ENCODE peak calls at places on chromosomes 6 and 20, in seven cellular contexts. One of them, this sample, is unnamed. For H3K4me1, the result is how much of the 10 kb centered on the place peaks cover.

GRCh38 chr20:11719153-11719552 is 198.5 kb upstream of the BTBD3 start:
- DNase-seq in aorta: no peak
- DNase-seq in psoas muscle: no peak
- DNase-seq in PC-3: no peak
- DNase-seq in mesenchymal stem cell: no peak
- DNase-seq in IMR-90: no peak
- DNase-seq in stomach: no peak
- DNase-seq in this sample: no peak

GRCh38 chr20:63955281-63955845 is 853 bp downstream of the UCKL1 start:
- DNase-seq in IMR-90: no peak
- DNase-seq in aorta: no peak
- DNase-seq in stomach: no peak
- DNase-seq in psoas muscle: no peak
- DNase-seq in PC-3: peak
- DNase-seq in mesenchymal stem cell: peak
- DNase-seq in this sample: no peak

GRCh38 chr6:26067367-26067766 is 19.9 kb upstream of the HFE start:
- DNase-seq in PC-3: peak
- DNase-seq in IMR-90: no peak
- DNase-seq in aorta: no peak
- DNase-seq in stomach: no peak
- DNase-seq in psoas muscle: no peak
- DNase-seq in mesenchymal stem cell: no peak
- DNase-seq in this sample: no peak

GRCh38 chr6:113414511-113414910 is 442.6 kb upstream of the MARCKS start:
- DNase-seq in psoas muscle: no peak
- DNase-seq in stomach: peak
- DNase-seq in IMR-90: peak
- DNase-seq in aorta: no peak
- DNase-seq in PC-3: peak
- DNase-seq in mesenchymal stem cell: peak
- DNase-seq in this sample: peak

GRCh38 chr6:21033575-21034026 is 499.3 kb downstream of the CDKAL1 start:
- DNase-seq in stomach: no peak
- DNase-seq in IMR-90: peak
- DNase-seq in aorta: peak
- DNase-seq in PC-3: peak
- DNase-seq in mesenchymal stem cell: peak
- DNase-seq in psoas muscle: peak
- DNase-seq in this sample: peak

GRCh38 chr6:143232849-143233248 is 172.2 kb downstream of the AIG1 start:
- DNase-seq in stomach: peak
- DNase-seq in PC-3: peak
- DNase-seq in IMR-90: peak
- DNase-seq in psoas muscle: no peak
- DNase-seq in mesenchymal stem cell: peak
- DNase-seq in aorta: peak
- DNase-seq in this sample: no peak

GRCh38 chr6:39225946-39226437 is 3.3 kb downstream of the KCNK5 start:
- DNase-seq in mesenchymal stem cell: no peak
- DNase-seq in stomach: no peak
- DNase-seq in IMR-90: no peak
- DNase-seq in aorta: peak
- DNase-seq in PC-3: no peak
- DNase-seq in psoas muscle: no peak
- DNase-seq in this sample: no peak

GRCh38 chr6:136508701-136509387 is 41.4 kb downstream of the MAP7 start:
- DNase-seq in aorta: no peak
- DNase-seq in psoas muscle: no peak
- DNase-seq in PC-3: no peak
- DNase-seq in IMR-90: no peak
- DNase-seq in stomach: no peak
- DNase-seq in mesenchymal stem cell: no peak
- DNase-seq in this sample: peak

GRCh38 chr20:23875606-23876237 is 3.8 kb downstream of the CST5 start:
- DNase-seq in psoas muscle: no peak
- DNase-seq in aorta: no peak
- DNase-seq in mesenchymal stem cell: no peak
- DNase-seq in IMR-90: no peak
- DNase-seq in stomach: no peak
- DNase-seq in PC-3: no peak
- DNase-seq in this sample: no peak

GRCh38 chr6:40733770-40734396 is 146.7 kb upstream of the LRFN2 start:
- DNase-seq in IMR-90: no peak
- DNase-seq in mesenchymal stem cell: no peak
- DNase-seq in PC-3: no peak
- DNase-seq in stomach: no peak
- DNase-seq in aorta: no peak
- DNase-seq in psoas muscle: no peak
- DNase-seq in this sample: no peak

GRCh38 chr20:63791497-63792156 is 39.4 kb downstream of the ZBTB46 start:
- DNase-seq in stomach: no peak
- DNase-seq in aorta: no peak
- DNase-seq in mesenchymal stem cell: no peak
- DNase-seq in psoas muscle: no peak
- DNase-seq in PC-3: no peak
- DNase-seq in IMR-90: no peak
- DNase-seq in this sample: no peak

GRCh38 chr6:54071941-54072340 is 39.3 kb upstream of the MLIP start:
- DNase-seq in aorta: no peak
- DNase-seq in IMR-90: no peak
- DNase-seq in stomach: no peak
- DNase-seq in PC-3: no peak
- DNase-seq in psoas muscle: no peak
- DNase-seq in mesenchymal stem cell: no peak
- DNase-seq in this sample: no peak

GRCh38 chr6:3757241-3757641 is 5.7 kb upstream of the PXDC1 start:
- DNase-seq in IMR-90: no peak
- DNase-seq in PC-3: no peak
- DNase-seq in aorta: peak
- DNase-seq in mesenchymal stem cell: no peak
- DNase-seq in psoas muscle: no peak
- DNase-seq in stomach: no peak
- DNase-seq in this sample: no peak

GRCh38 chr6:31659649-31660223 is 842 bp downstream of the C6orf47 start:
- DNase-seq in PC-3: peak
- DNase-seq in aorta: no peak
- DNase-seq in IMR-90: peak
- DNase-seq in stomach: no peak
- DNase-seq in psoas muscle: no peak
- DNase-seq in mesenchymal stem cell: peak
- DNase-seq in this sample: no peak

GRCh38 chr20:34691838-34692237 is 12.3 kb upstream of the TP53INP2 start:
- DNase-seq in stomach: no peak
- DNase-seq in PC-3: no peak
- DNase-seq in psoas muscle: no peak
- DNase-seq in aorta: no peak
- DNase-seq in IMR-90: no peak
- DNase-seq in mesenchymal stem cell: no peak
- DNase-seq in this sample: no peak

GRCh38 chr6:36386495-36387439 is 702 bp downstream of the ETV7 start:
- DNase-seq in IMR-90: peak
- DNase-seq in PC-3: peak
- DNase-seq in mesenchymal stem cell: peak
- DNase-seq in psoas muscle: no peak
- DNase-seq in aorta: peak
- DNase-seq in stomach: peak
- DNase-seq in this sample: peak

GRCh38 chr6:79544939-79545450 is 7.8 kb upstream of the LCA5 start:
- DNase-seq in aorta: peak
- DNase-seq in PC-3: peak
- DNase-seq in mesenchymal stem cell: peak
- DNase-seq in stomach: peak
- DNase-seq in psoas muscle: peak
- DNase-seq in IMR-90: peak
- DNase-seq in this sample: peak

GRCh38 chr6:81753709-81754678 is 1.5 kb upstream of the TENT5A start:
- DNase-seq in aorta: peak
- DNase-seq in PC-3: peak
- DNase-seq in stomach: peak
- DNase-seq in psoas muscle: peak
- DNase-seq in mesenchymal stem cell: peak
- DNase-seq in IMR-90: peak
- DNase-seq in this sample: no peak

GRCh38 chr6:145689529-145689928 is 45.8 kb downstream of the EPM2A start:
- DNase-seq in PC-3: no peak
- DNase-seq in IMR-90: no peak
- DNase-seq in mesenchymal stem cell: no peak
- DNase-seq in psoas muscle: no peak
- DNase-seq in stomach: no peak
- DNase-seq in aorta: no peak
- DNase-seq in this sample: no peak

GRCh38 chr20:17725094-17725835 is 25.5 kb downstream of the BANF2 start:
- DNase-seq in mesenchymal stem cell: no peak
- DNase-seq in PC-3: no peak
- DNase-seq in stomach: no peak
- DNase-seq in IMR-90: no peak
- DNase-seq in aorta: no peak
- DNase-seq in psoas muscle: no peak
- DNase-seq in this sample: no peak

GRCh38 chr20:38665886-38666285 is 58.4 kb upstream of the SLC32A1 start:
- DNase-seq in psoas muscle: no peak
- DNase-seq in aorta: no peak
- DNase-seq in IMR-90: no peak
- DNase-seq in PC-3: no peak
- DNase-seq in stomach: no peak
- DNase-seq in mesenchymal stem cell: no peak
- DNase-seq in this sample: no peak

GRCh38 chr6:12608874-12609273 is 107.7 kb upstream of the PHACTR1 start:
- DNase-seq in IMR-90: no peak
- DNase-seq in stomach: no peak
- DNase-seq in mesenchymal stem cell: no peak
- DNase-seq in aorta: no peak
- DNase-seq in psoas muscle: no peak
- DNase-seq in PC-3: no peak
- DNase-seq in this sample: no peak
- H3K27ac ChIP-seq in IMR-90: no peak
- H3K27ac ChIP-seq in stomach: no peak
- H3K27ac ChIP-seq in mesenchymal stem cell: peak
- H3K27ac ChIP-seq in aorta: no peak
- H3K27ac ChIP-seq in psoas muscle: no peak
- H3K27ac ChIP-seq in PC-3: no peak
- H3K27ac ChIP-seq in this sample: peak

GRCh38 chr6:167244064-167244949 is 46.8 kb upstream of the UNC93A start:
- DNase-seq in mesenchymal stem cell: no peak
- DNase-seq in PC-3: no peak
- DNase-seq in aorta: no peak
- DNase-seq in psoas muscle: no peak
- DNase-seq in IMR-90: no peak
- DNase-seq in stomach: no peak
- DNase-seq in this sample: no peak

GRCh38 chr6:167240034-167240541 is 51.0 kb upstream of the UNC93A start:
- DNase-seq in aorta: no peak
- DNase-seq in stomach: no peak
- DNase-seq in PC-3: no peak
- DNase-seq in mesenchymal stem cell: no peak
- DNase-seq in IMR-90: no peak
- DNase-seq in psoas muscle: no peak
- DNase-seq in this sample: no peak

GRCh38 chr6:167244991-167245390 is 46.1 kb upstream of the UNC93A start:
- DNase-seq in aorta: no peak
- DNase-seq in stomach: no peak
- DNase-seq in PC-3: no peak
- DNase-seq in mesenchymal stem cell: no peak
- DNase-seq in psoas muscle: no peak
- DNase-seq in IMR-90: no peak
- DNase-seq in this sample: no peak

GRCh38 chr6:167247814-167248595 is 43.1 kb upstream of the UNC93A start:
- DNase-seq in aorta: no peak
- DNase-seq in mesenchymal stem cell: no peak
- DNase-seq in stomach: no peak
- DNase-seq in IMR-90: no peak
- DNase-seq in PC-3: no peak
- DNase-seq in psoas muscle: no peak
- DNase-seq in this sample: no peak

GRCh38 chr6:167245586-167245985 is 45.5 kb upstream of the UNC93A start:
- DNase-seq in psoas muscle: no peak
- DNase-seq in aorta: no peak
- DNase-seq in mesenchymal stem cell: no peak
- DNase-seq in PC-3: no peak
- DNase-seq in stomach: no peak
- DNase-seq in IMR-90: no peak
- DNase-seq in this sample: no peak
- H3K4me1 ChIP-seq in psoas muscle: under half
- H3K4me1 ChIP-seq in aorta: under half
- H3K4me1 ChIP-seq in mesenchymal stem cell: under half
- H3K4me1 ChIP-seq in PC-3: under half
- H3K4me1 ChIP-seq in stomach: under half
- H3K4me1 ChIP-seq in IMR-90: under half
- H3K4me1 ChIP-seq in this sample: under half

DNA sequence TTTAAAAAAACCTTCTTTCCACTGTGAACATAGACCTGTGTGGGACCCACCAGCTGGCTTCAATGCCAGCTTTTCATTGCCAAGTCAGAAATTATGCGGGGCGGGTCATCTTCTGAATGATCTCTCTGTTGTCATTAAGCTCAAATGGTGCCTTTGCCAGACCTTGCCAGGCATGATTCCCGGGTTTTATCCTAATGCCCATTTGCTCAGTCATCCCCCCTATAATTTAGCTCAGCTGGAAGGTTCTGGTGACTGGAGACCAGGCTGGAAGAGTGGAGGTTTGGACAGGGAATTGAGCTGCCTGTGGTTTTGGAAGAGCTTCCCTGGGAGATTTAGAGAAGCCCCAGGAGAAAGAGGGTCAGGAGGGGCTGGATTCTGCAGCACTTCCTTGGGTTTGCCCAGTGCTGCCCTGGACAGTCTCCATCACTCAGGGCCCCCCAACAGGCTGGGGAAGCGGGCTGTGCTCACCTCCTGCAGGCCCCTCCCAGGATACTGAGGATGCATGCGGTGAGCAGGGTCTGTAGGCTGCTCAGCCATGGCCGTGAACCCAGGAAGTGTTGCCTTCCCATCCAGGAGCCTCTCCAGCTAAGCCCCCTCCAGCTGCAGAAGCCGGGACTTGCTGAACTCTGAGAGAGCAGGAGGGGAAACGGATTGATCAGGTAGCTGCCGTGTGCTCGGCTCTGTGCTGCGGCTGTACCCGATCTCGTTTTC is 273.1 kb downstream of the CDH4 start:
- DNase-seq in mesenchymal stem cell: no peak
- DNase-seq in PC-3: no peak
- DNase-seq in aorta: peak
- DNase-seq in IMR-90: no peak
- DNase-seq in psoas muscle: no peak
- DNase-seq in stomach: no peak
- DNase-seq in this sample: no peak
- H3K27ac ChIP-seq in mesenchymal stem cell: no peak
- H3K27ac ChIP-seq in PC-3: no peak
- H3K27ac ChIP-seq in aorta: no peak
- H3K27ac ChIP-seq in IMR-90: no peak
- H3K27ac ChIP-seq in psoas muscle: no peak
- H3K27ac ChIP-seq in stomach: no peak
- H3K27ac ChIP-seq in this sample: no peak

GRCh38 chr6:99390896-99391295 is 3.1 kb downstream of the COQ3 start:
- DNase-seq in IMR-90: no peak
- DNase-seq in mesenchymal stem cell: no peak
- DNase-seq in PC-3: no peak
- DNase-seq in aorta: no peak
- DNase-seq in stomach: no peak
- DNase-seq in psoas muscle: no peak
- DNase-seq in this sample: no peak

GRCh38 chr6:99393698-99394531 is at the start of gene COQ3:
- DNase-seq in aorta: peak
- DNase-seq in psoas muscle: peak
- DNase-seq in mesenchymal stem cell: peak
- DNase-seq in IMR-90: peak
- DNase-seq in stomach: peak
- DNase-seq in PC-3: peak
- DNase-seq in this sample: peak

GRCh38 chr6:99393366-99393697 is 663 bp downstream of the COQ3 start:
- DNase-seq in stomach: no peak
- DNase-seq in PC-3: no peak
- DNase-seq in mesenchymal stem cell: no peak
- DNase-seq in IMR-90: no peak
- DNase-seq in psoas muscle: no peak
- DNase-seq in aorta: no peak
- DNase-seq in this sample: no peak
- H3K4me1 ChIP-seq in stomach: under half
- H3K4me1 ChIP-seq in PC-3: under half
- H3K4me1 ChIP-seq in mesenchymal stem cell: under half
- H3K4me1 ChIP-seq in IMR-90: under half
- H3K4me1 ChIP-seq in psoas muscle: under half
- H3K4me1 ChIP-seq in aorta: under half
- H3K4me1 ChIP-seq in this sample: under half

This sample was measured in foreskin keratinocyte.